ENCODE peak calls at places on chromosomes 5 and 9, in six cellular contexts. One of them, this sample, is unnamed.

GRCh38 chr5:178237431-178238312 is 5.1 kb upstream of the PHYKPL start:
- DNase-seq in endothelial cell of umbilical vein: no peak
- DNase-seq in K562: no peak
- DNase-seq in A549: no peak
- DNase-seq in HepG2: no peak
- DNase-seq in GM12878: no peak
- DNase-seq in this sample: no peak

GRCh38 chr5:1227669-1228068 is 2.5 kb downstream of the SLC6A18 start:
- DNase-seq in A549: no peak
- DNase-seq in endothelial cell of umbilical vein: no peak
- DNase-seq in GM12878: no peak
- DNase-seq in HepG2: peak; percentile 23
- DNase-seq in K562: no peak
- DNase-seq in this sample: peak; percentile 61

GRCh38 chr5:82277613-82277986 is 554 bp downstream of the RPS23 start:
- DNase-seq in HepG2: no peak
- DNase-seq in endothelial cell of umbilical vein: no peak
- DNase-seq in GM12878: no peak
- DNase-seq in K562: no peak
- DNase-seq in A549: no peak
- DNase-seq in this sample: no peak

GRCh38 chr9:2663886-2664674 is 42.5 kb downstream of the VLDLR start:
- DNase-seq in HepG2: no peak
- DNase-seq in A549: no peak
- DNase-seq in endothelial cell of umbilical vein: no peak
- DNase-seq in K562: no peak
- DNase-seq in GM12878: no peak
- DNase-seq in this sample: no peak

GRCh38 chr5:158543539-158544387 is 556.0 kb downstream of the EBF1 start:
- DNase-seq in endothelial cell of umbilical vein: no peak
- DNase-seq in K562: no peak
- DNase-seq in GM12878: no peak
- DNase-seq in HepG2: no peak
- DNase-seq in A549: no peak
- DNase-seq in this sample: no peak

GRCh38 chr9:132837501-132838268 is 40.4 kb downstream of the AK8 start:
- DNase-seq in HepG2: no peak
- DNase-seq in K562: no peak
- DNase-seq in A549: no peak
- DNase-seq in GM12878: no peak
- DNase-seq in endothelial cell of umbilical vein: no peak
- DNase-seq in this sample: no peak

GRCh38 chr9:16505159-16505558 is 365.3 kb downstream of the BNC2 start:
- DNase-seq in A549: no peak
- DNase-seq in K562: no peak
- DNase-seq in GM12878: no peak
- DNase-seq in HepG2: no peak
- DNase-seq in endothelial cell of umbilical vein: peak; percentile 86
- DNase-seq in this sample: no peak

GRCh38 chr5:66717455-66718373 is 121.5 kb downstream of the MAST4 start:
- DNase-seq in GM12878: no peak
- DNase-seq in K562: no peak
- DNase-seq in endothelial cell of umbilical vein: no peak
- DNase-seq in A549: no peak
- DNase-seq in HepG2: no peak
- DNase-seq in this sample: no peak

GRCh38 chr9:137307255-137308101 is 5.4 kb upstream of the NRARP start:
- DNase-seq in GM12878: no peak
- DNase-seq in K562: peak; percentile 23
- DNase-seq in A549: no peak
- DNase-seq in endothelial cell of umbilical vein: no peak
- DNase-seq in HepG2: no peak
- DNase-seq in this sample: peak; percentile 64

GRCh38 chr5:146647656-146648199 is 131.7 kb upstream of the GPR151 start:
- DNase-seq in A549: no peak
- DNase-seq in GM12878: no peak
- DNase-seq in endothelial cell of umbilical vein: no peak
- DNase-seq in HepG2: no peak
- DNase-seq in K562: no peak
- DNase-seq in this sample: no peak

GRCh38 chr9:92714016-92714415 is 44.1 kb upstream of the IPPK start:
- DNase-seq in A549: no peak
- DNase-seq in K562: no peak
- DNase-seq in endothelial cell of umbilical vein: no peak
- DNase-seq in HepG2: no peak
- DNase-seq in GM12878: no peak
- DNase-seq in this sample: no peak

GRCh38 chr5:76669245-76669644 is 46.0 kb upstream of the F2RL2 start:
- DNase-seq in endothelial cell of umbilical vein: no peak
- DNase-seq in A549: no peak
- DNase-seq in HepG2: no peak
- DNase-seq in K562: no peak
- DNase-seq in GM12878: no peak
- DNase-seq in this sample: no peak

GRCh38 chr5:16552666-16553343 is 64.0 kb downstream of the RETREG1 start:
- DNase-seq in GM12878: no peak
- DNase-seq in A549: peak; percentile 53
- DNase-seq in HepG2: peak; percentile 54
- DNase-seq in K562: peak; percentile 49
- DNase-seq in endothelial cell of umbilical vein: peak; percentile 52
- DNase-seq in this sample: peak; percentile 61

GRCh38 chr9:90000925-90001324 is 396.1 kb downstream of the GADD45G start:
- DNase-seq in endothelial cell of umbilical vein: no peak
- DNase-seq in A549: no peak
- DNase-seq in GM12878: no peak
- DNase-seq in K562: no peak
- DNase-seq in HepG2: no peak
- DNase-seq in this sample: no peak

GRCh38 chr9:90002299-90003045 is 397.7 kb downstream of the GADD45G start:
- DNase-seq in K562: no peak
- DNase-seq in HepG2: no peak
- DNase-seq in GM12878: no peak
- DNase-seq in A549: no peak
- DNase-seq in endothelial cell of umbilical vein: no peak
- DNase-seq in this sample: no peak

GRCh38 chr9:90001756-90002155 is 396.9 kb downstream of the GADD45G start:
- DNase-seq in A549: no peak
- DNase-seq in endothelial cell of umbilical vein: no peak
- DNase-seq in GM12878: no peak
- DNase-seq in K562: no peak
- DNase-seq in HepG2: no peak
- DNase-seq in this sample: no peak

GRCh38 chr9:89999176-89999533 is 394.3 kb downstream of the GADD45G start:
- DNase-seq in A549: no peak
- DNase-seq in HepG2: no peak
- DNase-seq in K562: no peak
- DNase-seq in GM12878: no peak
- DNase-seq in endothelial cell of umbilical vein: no peak
- DNase-seq in this sample: no peak

DNA sequence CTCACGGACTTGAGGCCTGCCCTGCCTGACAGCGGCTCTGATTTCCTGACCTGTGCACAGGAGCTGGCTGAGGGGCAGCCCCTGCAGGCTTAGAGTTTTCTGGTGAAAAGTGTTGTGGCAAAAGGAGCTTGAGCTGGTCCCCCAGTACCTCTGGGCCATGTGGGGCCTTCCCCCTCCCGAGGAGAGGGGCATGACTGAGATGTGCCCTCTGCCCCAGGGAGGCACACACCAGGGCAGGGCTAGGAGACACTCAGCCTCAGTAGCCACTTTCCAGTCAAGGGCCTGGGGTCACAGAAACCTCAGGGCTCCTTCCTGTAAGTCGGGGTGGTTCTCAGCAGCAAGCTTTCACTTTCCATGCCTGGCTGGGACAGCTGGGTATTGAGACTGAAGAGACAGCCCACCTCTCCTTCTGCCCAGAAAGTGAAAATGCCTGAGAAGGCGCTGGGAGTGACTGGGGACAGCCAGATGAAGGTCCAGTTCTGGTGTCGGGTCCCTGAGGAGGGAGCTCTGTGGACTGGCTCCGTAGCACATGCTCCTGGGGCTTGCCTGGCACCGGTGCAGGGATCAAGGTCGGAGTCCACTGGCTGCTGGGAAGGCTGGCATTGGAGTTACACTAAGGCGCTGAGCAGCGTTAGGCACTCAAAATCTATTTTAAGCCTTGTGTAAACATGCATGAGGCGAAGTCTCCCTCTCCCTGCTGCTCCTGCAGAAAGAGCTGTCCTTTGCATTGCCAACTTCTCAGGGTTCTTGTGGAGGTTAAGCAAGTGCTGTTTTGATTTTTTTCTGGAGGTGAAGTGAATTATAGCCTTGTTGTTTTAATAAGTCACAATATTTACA is 394.9 kb downstream of the GADD45G start:
- DNase-seq in K562: no peak
- DNase-seq in endothelial cell of umbilical vein: no peak
- DNase-seq in HepG2: peak; percentile 55
- DNase-seq in A549: peak; percentile 18
- DNase-seq in GM12878: peak; percentile 61
- DNase-seq in this sample: peak; percentile 63
- TF ChIP-seq MAX in K562: no peak
- TF ChIP-seq MAX in endothelial cell of umbilical vein: no peak
- TF ChIP-seq MAX in HepG2: peak; percentile 85
- TF ChIP-seq MAX in A549: peak; percentile 63
- TF ChIP-seq MAX in GM12878: no peak
- TF ChIP-seq MAX in this sample: no peak

GRCh38 chr9:13732290-13732689 is 452.8 kb upstream of the MPDZ start:
- DNase-seq in GM12878: no peak
- DNase-seq in A549: no peak
- DNase-seq in HepG2: no peak
- DNase-seq in K562: no peak
- DNase-seq in endothelial cell of umbilical vein: no peak
- DNase-seq in this sample: no peak

GRCh38 chr9:13731637-13732036 is 452.1 kb upstream of the MPDZ start:
- DNase-seq in GM12878: no peak
- DNase-seq in HepG2: no peak
- DNase-seq in endothelial cell of umbilical vein: peak; percentile 11
- DNase-seq in K562: no peak
- DNase-seq in A549: no peak
- DNase-seq in this sample: no peak

GRCh38 chr9:13728917-13729811 is 449.7 kb upstream of the MPDZ start:
- DNase-seq in endothelial cell of umbilical vein: peak; percentile 16
- DNase-seq in A549: no peak
- DNase-seq in K562: no peak
- DNase-seq in HepG2: no peak
- DNase-seq in GM12878: no peak
- DNase-seq in this sample: no peak

GRCh38 chr9:13726746-13727145 is 447.3 kb upstream of the MPDZ start:
- DNase-seq in K562: no peak
- DNase-seq in A549: no peak
- DNase-seq in GM12878: no peak
- DNase-seq in HepG2: no peak
- DNase-seq in endothelial cell of umbilical vein: no peak
- DNase-seq in this sample: no peak

GRCh38 chr9:13728121-13728520 is 448.6 kb upstream of the MPDZ start:
- DNase-seq in endothelial cell of umbilical vein: peak; percentile 30
- DNase-seq in GM12878: no peak
- DNase-seq in K562: no peak
- DNase-seq in A549: no peak
- DNase-seq in HepG2: no peak
- DNase-seq in this sample: no peak
- TF ChIP-seq MYC in endothelial cell of umbilical vein: no peak
- TF ChIP-seq MYC in GM12878: no peak
- TF ChIP-seq MYC in K562: no peak
- TF ChIP-seq MYC in A549: no peak
- TF ChIP-seq MYC in HepG2: no peak
- TF ChIP-seq MYC in this sample: no peak

DNA sequence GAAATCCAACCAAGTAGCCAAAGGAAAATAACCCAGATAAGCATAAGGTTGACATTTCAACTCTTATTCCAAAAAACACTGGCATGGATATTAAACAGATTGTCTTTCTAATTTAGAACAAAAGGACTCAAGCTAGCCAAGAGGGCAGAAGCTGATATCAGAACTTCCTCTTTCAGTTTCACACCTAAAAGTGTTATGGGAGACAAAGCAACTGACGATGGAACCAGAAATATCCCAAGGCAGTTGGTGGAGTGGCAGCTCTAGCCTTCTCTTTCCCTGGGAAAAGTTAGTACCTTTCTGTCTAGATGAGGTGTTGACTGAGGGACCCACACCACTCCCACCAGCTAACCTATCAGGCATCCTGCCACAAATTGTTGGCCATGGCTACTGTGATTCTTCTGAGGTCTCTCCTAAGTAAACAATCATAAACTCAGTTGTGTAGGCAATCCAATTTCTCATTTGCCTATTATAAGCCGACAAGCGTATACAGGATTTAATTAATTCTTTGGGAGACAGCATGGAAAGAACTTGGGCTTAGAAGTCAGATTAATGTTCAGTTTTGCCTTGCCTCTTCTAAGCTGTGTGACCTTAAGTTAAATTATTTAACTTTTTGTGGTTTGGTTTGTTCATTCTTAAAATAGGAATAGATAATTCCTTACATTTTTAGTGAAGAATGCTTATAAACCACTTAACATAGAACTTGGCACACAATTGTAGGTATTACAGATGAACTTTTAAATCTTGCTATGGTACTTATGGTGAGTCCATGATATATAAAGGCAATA is 110.9 kb upstream of the ADAMTSL1 start:
- DNase-seq in endothelial cell of umbilical vein: peak; percentile 82
- DNase-seq in GM12878: no peak
- DNase-seq in A549: no peak
- DNase-seq in HepG2: no peak
- DNase-seq in K562: no peak
- DNase-seq in this sample: peak; percentile 31
- TF ChIP-seq MAX in endothelial cell of umbilical vein: no peak
- TF ChIP-seq MAX in GM12878: no peak
- TF ChIP-seq MAX in A549: no peak
- TF ChIP-seq MAX in HepG2: no peak
- TF ChIP-seq MAX in K562: no peak
- TF ChIP-seq MAX in this sample: no peak

GRCh38 chr9:97769208-97769607 is 72.1 kb upstream of the XPA start:
- DNase-seq in A549: no peak
- DNase-seq in endothelial cell of umbilical vein: no peak
- DNase-seq in K562: no peak
- DNase-seq in HepG2: no peak
- DNase-seq in GM12878: no peak
- DNase-seq in this sample: no peak
- TF ChIP-seq MYC in A549: no peak
- TF ChIP-seq MYC in endothelial cell of umbilical vein: no peak
- TF ChIP-seq MYC in K562: no peak
- TF ChIP-seq MYC in HepG2: no peak
- TF ChIP-seq MYC in GM12878: no peak
- TF ChIP-seq MYC in this sample: no peak

DNA sequence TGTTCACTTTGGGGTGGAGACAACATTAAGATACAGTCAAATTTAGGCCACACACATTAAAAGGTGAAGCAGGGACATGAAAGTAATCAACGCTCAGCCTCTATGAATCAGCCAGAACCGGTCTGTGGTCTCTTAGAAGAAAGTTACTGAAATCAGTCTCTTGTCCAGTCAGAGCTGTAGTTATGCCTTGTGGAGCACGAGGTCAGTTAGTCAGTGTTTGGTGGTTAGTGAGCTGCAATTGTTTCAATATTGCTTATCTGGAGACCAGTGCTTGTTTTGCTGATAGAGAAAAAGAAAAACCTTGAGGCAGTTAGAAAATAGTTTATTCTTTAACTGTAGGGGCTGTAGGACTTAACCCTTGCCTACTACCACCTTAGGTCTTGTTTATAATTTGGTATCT is 157.8 kb upstream of the RASEF start:
- DNase-seq in endothelial cell of umbilical vein: peak; percentile 85
- DNase-seq in GM12878: peak; percentile 7
- DNase-seq in HepG2: peak; percentile 30
- DNase-seq in K562: no peak
- DNase-seq in A549: no peak
- DNase-seq in this sample: no peak
- TF ChIP-seq MAX in endothelial cell of umbilical vein: peak; percentile 40
- TF ChIP-seq MAX in GM12878: no peak
- TF ChIP-seq MAX in HepG2: no peak
- TF ChIP-seq MAX in K562: no peak
- TF ChIP-seq MAX in A549: no peak
- TF ChIP-seq MAX in this sample: no peak